ENCODE peak calls at places on chromosomes 16 and 17, in six cellular contexts. One of them, this sample, is unnamed.

GRCh38 chr17:78609198-78609597 is 32.0 kb upstream of the DNAH17 start:
- DNase-seq in NCI-H1930: no peak
- DNase-seq in effector CD4-positive, alpha-beta T cell: no peak
- DNase-seq in ACHN: no peak
- DNase-seq in lower leg skin: no peak
- DNase-seq in AG09319: no peak
- DNase-seq in this sample: no peak

GRCh38 chr17:37648555-37648954 is 5.3 kb upstream of the DDX52 start:
- DNase-seq in NCI-H1930: no peak
- DNase-seq in effector CD4-positive, alpha-beta T cell: no peak
- DNase-seq in ACHN: peak
- DNase-seq in lower leg skin: no peak
- DNase-seq in AG09319: peak
- DNase-seq in this sample: peak

GRCh38 chr17:6343736-6344135 is 91.2 kb downstream of the AIPL1 start:
- DNase-seq in NCI-H1930: no peak
- DNase-seq in effector CD4-positive, alpha-beta T cell: no peak
- DNase-seq in ACHN: no peak
- DNase-seq in lower leg skin: peak
- DNase-seq in AG09319: no peak
- DNase-seq in this sample: no peak

GRCh38 chr17:67243284-67243683 is 1.7 kb downstream of the HELZ start:
- DNase-seq in NCI-H1930: no peak
- DNase-seq in effector CD4-positive, alpha-beta T cell: no peak
- DNase-seq in ACHN: no peak
- DNase-seq in lower leg skin: no peak
- DNase-seq in AG09319: no peak
- DNase-seq in this sample: no peak

GRCh38 chr16:19014456-19014855 is 30.7 kb downstream of the TMC7 start:
- DNase-seq in NCI-H1930: no peak
- DNase-seq in effector CD4-positive, alpha-beta T cell: no peak
- DNase-seq in ACHN: no peak
- DNase-seq in lower leg skin: no peak
- DNase-seq in AG09319: no peak
- DNase-seq in this sample: no peak

GRCh38 chr17:55545765-55546164 is 34.5 kb upstream of the SMIM36 start:
- DNase-seq in NCI-H1930: no peak
- DNase-seq in effector CD4-positive, alpha-beta T cell: no peak
- DNase-seq in ACHN: no peak
- DNase-seq in lower leg skin: no peak
- DNase-seq in AG09319: no peak
- DNase-seq in this sample: no peak

GRCh38 chr16:69031877-69032301 is 73.6 kb upstream of the HAS3 start:
- DNase-seq in NCI-H1930: no peak
- DNase-seq in effector CD4-positive, alpha-beta T cell: no peak
- DNase-seq in ACHN: no peak
- DNase-seq in lower leg skin: peak
- DNase-seq in AG09319: no peak
- DNase-seq in this sample: peak

GRCh38 chr17:16870253-16871245 is 101.4 kb downstream of the TNFRSF13B start:
- DNase-seq in NCI-H1930: no peak
- DNase-seq in effector CD4-positive, alpha-beta T cell: no peak
- DNase-seq in ACHN: no peak
- DNase-seq in lower leg skin: peak
- DNase-seq in AG09319: no peak
- DNase-seq in this sample: no peak

GRCh38 chr16:85051710-85052082 is 24.1 kb downstream of the KIAA0513 start:
- DNase-seq in NCI-H1930: no peak
- DNase-seq in effector CD4-positive, alpha-beta T cell: no peak
- DNase-seq in ACHN: no peak
- DNase-seq in lower leg skin: no peak
- DNase-seq in AG09319: no peak
- DNase-seq in this sample: no peak

GRCh38 chr16:78045865-78046581 is 23.7 kb downstream of the CLEC3A start:
- DNase-seq in NCI-H1930: no peak
- DNase-seq in effector CD4-positive, alpha-beta T cell: no peak
- DNase-seq in ACHN: peak
- DNase-seq in lower leg skin: no peak
- DNase-seq in AG09319: no peak
- DNase-seq in this sample: peak

GRCh38 chr17:76994237-76994637 is 126.0 kb downstream of the MGAT5B start:
- DNase-seq in NCI-H1930: no peak
- DNase-seq in effector CD4-positive, alpha-beta T cell: no peak
- DNase-seq in ACHN: no peak
- DNase-seq in lower leg skin: no peak
- DNase-seq in AG09319: no peak
- DNase-seq in this sample: no peak

GRCh38 chr16:89863741-89864391 is 9.5 kb upstream of the TCF25 start:
- DNase-seq in NCI-H1930: no peak
- DNase-seq in effector CD4-positive, alpha-beta T cell: no peak
- DNase-seq in ACHN: no peak
- DNase-seq in lower leg skin: no peak
- DNase-seq in AG09319: no peak
- DNase-seq in this sample: no peak

GRCh38 chr16:29883987-29884386 is 15.4 kb downstream of the SEZ6L2 start:
- DNase-seq in NCI-H1930: no peak
- DNase-seq in effector CD4-positive, alpha-beta T cell: no peak
- DNase-seq in ACHN: no peak
- DNase-seq in lower leg skin: no peak
- DNase-seq in AG09319: no peak
- DNase-seq in this sample: no peak

GRCh38 chr16:30931068-30931655 is 7.8 kb downstream of the FBXL19 start:
- DNase-seq in NCI-H1930: no peak
- DNase-seq in effector CD4-positive, alpha-beta T cell: no peak
- DNase-seq in ACHN: no peak
- DNase-seq in lower leg skin: no peak
- DNase-seq in AG09319: no peak
- DNase-seq in this sample: no peak

GRCh38 chr17:17079761-17080160 is 37.5 kb downstream of the MPRIP start:
- DNase-seq in NCI-H1930: no peak
- DNase-seq in effector CD4-positive, alpha-beta T cell: no peak
- DNase-seq in ACHN: no peak
- DNase-seq in lower leg skin: peak
- DNase-seq in AG09319: no peak
- DNase-seq in this sample: no peak

This sample was measured in kidney tubule cell.